ENCODE peak calls at places on chromosomes 16 and 17, in five cellular contexts. One of them, this sample, is unnamed.

GRCh38 chr17:77279448-77280303 is 138.9 kb downstream of the SEC14L1 start:
- DNase-seq in SK-N-SH: peak; percentile 44
- DNase-seq in coronary artery: no peak
- DNase-seq in AG10803: peak; percentile 28
- DNase-seq in endothelial cell: peak; percentile 36
- DNase-seq in this sample: no peak

GRCh38 chr17:61144876-61145564 is 254.6 kb upstream of the TBX2 start:
- DNase-seq in coronary artery: no peak
- DNase-seq in AG10803: no peak
- DNase-seq in endothelial cell: no peak
- DNase-seq in SK-N-SH: peak; percentile 84
- DNase-seq in this sample: no peak

GRCh38 chr16:55664786-55665407 is 9.1 kb downstream of the SLC6A2 start:
- DNase-seq in endothelial cell: no peak
- DNase-seq in SK-N-SH: no peak
- DNase-seq in AG10803: no peak
- DNase-seq in coronary artery: no peak
- DNase-seq in this sample: no peak

GRCh38 chr17:49557204-49558024 is 18.3 kb upstream of the NXPH3 start:
- DNase-seq in endothelial cell: peak; percentile 61
- DNase-seq in coronary artery: no peak
- DNase-seq in AG10803: peak; percentile 31
- DNase-seq in SK-N-SH: peak; percentile 81
- DNase-seq in this sample: no peak

GRCh38 chr17:57988301-57989010 is 402 bp upstream of the VEZF1 start:
- DNase-seq in AG10803: peak; percentile 69
- DNase-seq in coronary artery: peak; percentile 89
- DNase-seq in SK-N-SH: peak; percentile 98
- DNase-seq in endothelial cell: no peak
- DNase-seq in this sample: no peak

GRCh38 chr17:45740553-45741330 is 43.4 kb upstream of the CRHR1 start:
- DNase-seq in endothelial cell: peak; percentile 37
- DNase-seq in SK-N-SH: peak; percentile 88
- DNase-seq in coronary artery: no peak
- DNase-seq in AG10803: peak; percentile 2
- DNase-seq in this sample: no peak

GRCh38 chr17:14474591-14474990 is 173.7 kb downstream of the HS3ST3B1 start:
- DNase-seq in coronary artery: no peak
- DNase-seq in endothelial cell: no peak
- DNase-seq in SK-N-SH: no peak
- DNase-seq in AG10803: no peak
- DNase-seq in this sample: no peak

GRCh38 chr16:12157510-12158093 is 181.1 kb downstream of the SNX29 start:
- DNase-seq in AG10803: peak; percentile 82
- DNase-seq in coronary artery: no peak
- DNase-seq in SK-N-SH: no peak
- DNase-seq in endothelial cell: no peak
- DNase-seq in this sample: no peak

GRCh38 chr16:47370536-47370935 is 90.3 kb downstream of the ITFG1 start:
- DNase-seq in endothelial cell: no peak
- DNase-seq in coronary artery: no peak
- DNase-seq in SK-N-SH: no peak
- DNase-seq in AG10803: no peak
- DNase-seq in this sample: no peak

GRCh38 chr16:65327346-65327745 is 205.5 kb upstream of the CDH11 start:
- DNase-seq in coronary artery: no peak
- DNase-seq in endothelial cell: no peak
- DNase-seq in SK-N-SH: no peak
- DNase-seq in AG10803: no peak
- DNase-seq in this sample: no peak

GRCh38 chr16:77739493-77739892 is 17.2 kb downstream of the NUDT7 start:
- DNase-seq in AG10803: no peak
- DNase-seq in SK-N-SH: no peak
- DNase-seq in endothelial cell: no peak
- DNase-seq in coronary artery: no peak
- DNase-seq in this sample: no peak

GRCh38 chr16:28477311-28477920 is 5.3 kb upstream of the NPIPB7 start:
- DNase-seq in AG10803: no peak
- DNase-seq in SK-N-SH: no peak
- DNase-seq in coronary artery: no peak
- DNase-seq in endothelial cell: no peak
- DNase-seq in this sample: no peak

GRCh38 chr16:84184775-84185174 is 2.1 kb downstream of the TAF1C start:
- DNase-seq in coronary artery: peak; percentile 68
- DNase-seq in endothelial cell: no peak
- DNase-seq in AG10803: no peak
- DNase-seq in SK-N-SH: no peak
- DNase-seq in this sample: no peak

GRCh38 chr16:65624696-65625095 is 502.8 kb upstream of the CDH11 start:
- DNase-seq in AG10803: peak; percentile 88
- DNase-seq in SK-N-SH: no peak
- DNase-seq in coronary artery: no peak
- DNase-seq in endothelial cell: no peak
- DNase-seq in this sample: no peak

GRCh38 chr17:75872434-75873351 is 5.7 kb downstream of the TRIM47 start:
- DNase-seq in endothelial cell: peak; percentile 63
- DNase-seq in SK-N-SH: peak; percentile 52
- DNase-seq in coronary artery: peak; percentile 96
- DNase-seq in AG10803: peak; percentile 82
- DNase-seq in this sample: no peak

GRCh38 chr16:47143677-47144558 is at the start of gene NETO2:
- DNase-seq in AG10803: peak; percentile 42
- DNase-seq in coronary artery: no peak
- DNase-seq in SK-N-SH: peak; percentile 88
- DNase-seq in endothelial cell: peak; percentile 71
- DNase-seq in this sample: peak; percentile 60

GRCh38 chr16:79642652-79643051 is 42.1 kb upstream of the MAF start:
- DNase-seq in SK-N-SH: no peak
- DNase-seq in endothelial cell: no peak
- DNase-seq in AG10803: no peak
- DNase-seq in coronary artery: no peak
- DNase-seq in this sample: no peak

GRCh38 chr17:66677201-66677981 is 157.5 kb upstream of the CACNG5 start:
- DNase-seq in SK-N-SH: no peak
- DNase-seq in AG10803: peak; percentile 92
- DNase-seq in coronary artery: peak; percentile 21
- DNase-seq in endothelial cell: no peak
- DNase-seq in this sample: no peak

GRCh38 chr16:89729863-89730574 is 8.7 kb downstream of the ZNF276 start:
- DNase-seq in endothelial cell: no peak
- DNase-seq in SK-N-SH: no peak
- DNase-seq in AG10803: no peak
- DNase-seq in coronary artery: no peak
- DNase-seq in this sample: no peak

GRCh38 chr16:8868272-8869211 is at the start of gene CARHSP1:
- DNase-seq in SK-N-SH: peak; percentile 99
- DNase-seq in coronary artery: peak; percentile 94
- DNase-seq in AG10803: peak; percentile 83
- DNase-seq in endothelial cell: peak; percentile 81
- DNase-seq in this sample: peak; percentile 80

GRCh38 chr16:72976747-72977064 is 71.2 kb downstream of the ZFHX3 start:
- DNase-seq in endothelial cell: no peak
- DNase-seq in SK-N-SH: no peak
- DNase-seq in coronary artery: no peak
- DNase-seq in AG10803: no peak
- DNase-seq in this sample: no peak

GRCh38 chr17:42005128-42005527 is 12.1 kb downstream of the DNAJC7 start:
- DNase-seq in endothelial cell: no peak
- DNase-seq in SK-N-SH: no peak
- DNase-seq in AG10803: peak; percentile 73
- DNase-seq in coronary artery: no peak
- DNase-seq in this sample: no peak

GRCh38 chr17:52383493-52384100 is 225.1 kb upstream of the CA10 start:
- DNase-seq in coronary artery: no peak
- DNase-seq in endothelial cell: peak; percentile 63
- DNase-seq in AG10803: no peak
- DNase-seq in SK-N-SH: peak; percentile 55
- DNase-seq in this sample: peak; percentile 33

GRCh38 chr17:48510761-48511604 is 19.8 kb downstream of the HOXB1 start:
- DNase-seq in endothelial cell: no peak
- DNase-seq in coronary artery: no peak
- DNase-seq in AG10803: peak; percentile 95
- DNase-seq in SK-N-SH: no peak
- DNase-seq in this sample: no peak

GRCh38 chr17:39186481-39187002 is 10.9 kb downstream of the CACNB1 start:
- DNase-seq in endothelial cell: no peak
- DNase-seq in AG10803: no peak
- DNase-seq in coronary artery: no peak
- DNase-seq in SK-N-SH: no peak
- DNase-seq in this sample: no peak

GRCh38 chr17:17882182-17882581 is 45.4 kb upstream of the SREBF1 start:
- DNase-seq in coronary artery: no peak
- DNase-seq in AG10803: no peak
- DNase-seq in SK-N-SH: no peak
- DNase-seq in endothelial cell: no peak
- DNase-seq in this sample: no peak

GRCh38 chr17:38451840-38452529 is 23.7 kb downstream of the ARHGAP23 start:
- DNase-seq in SK-N-SH: no peak
- DNase-seq in coronary artery: no peak
- DNase-seq in AG10803: peak; percentile 94
- DNase-seq in endothelial cell: peak; percentile 65
- DNase-seq in this sample: no peak

GRCh38 chr16:22031483-22032083 is 23.7 kb downstream of the MOSMO start:
- DNase-seq in endothelial cell: no peak
- DNase-seq in coronary artery: no peak
- DNase-seq in AG10803: no peak
- DNase-seq in SK-N-SH: no peak
- DNase-seq in this sample: no peak

GRCh38 chr17:2549392-2550211 is 37.9 kb upstream of the METTL16 start:
- DNase-seq in coronary artery: no peak
- DNase-seq in endothelial cell: no peak
- DNase-seq in AG10803: no peak
- DNase-seq in SK-N-SH: no peak
- DNase-seq in this sample: no peak

GRCh38 chr17:17797119-17797809 is 39.5 kb downstream of the SREBF1 start:
- DNase-seq in AG10803: no peak
- DNase-seq in coronary artery: no peak
- DNase-seq in endothelial cell: no peak
- DNase-seq in SK-N-SH: no peak
- DNase-seq in this sample: no peak

GRCh38 chr17:8222630-8223355 is 12.4 kb upstream of the AURKB start:
- DNase-seq in SK-N-SH: peak; percentile 76
- DNase-seq in AG10803: peak; percentile 96
- DNase-seq in coronary artery: peak; percentile 98
- DNase-seq in endothelial cell: peak; percentile 91
- DNase-seq in this sample: peak; percentile 89

GRCh38 chr17:4739122-4740024 is at the start of the genes CXCL16 and ZMYND15:
- DNase-seq in AG10803: peak; percentile 27
- DNase-seq in endothelial cell: peak; percentile 31
- DNase-seq in SK-N-SH: peak; percentile 79
- DNase-seq in coronary artery: no peak
- DNase-seq in this sample: peak; percentile 51

GRCh38 chr16:84391151-84391873 is 23.0 kb downstream of the ATP2C2 start:
- DNase-seq in coronary artery: no peak
- DNase-seq in SK-N-SH: no peak
- DNase-seq in endothelial cell: no peak
- DNase-seq in AG10803: peak; percentile 49
- DNase-seq in this sample: no peak

GRCh38 chr16:56870271-56870888 is 5.4 kb downstream of the SLC12A3 start:
- DNase-seq in coronary artery: no peak
- DNase-seq in endothelial cell: no peak
- DNase-seq in AG10803: no peak
- DNase-seq in SK-N-SH: no peak
- DNase-seq in this sample: no peak

GRCh38 chr16:56866955-56867830 is 2.2 kb downstream of the SLC12A3 start:
- DNase-seq in SK-N-SH: peak; percentile 69
- DNase-seq in AG10803: peak; percentile 75
- DNase-seq in endothelial cell: peak; percentile 54
- DNase-seq in coronary artery: no peak
- DNase-seq in this sample: peak; percentile 37

GRCh38 chr16:56868175-56868574 is 3.2 kb downstream of the SLC12A3 start:
- DNase-seq in endothelial cell: no peak
- DNase-seq in coronary artery: no peak
- DNase-seq in AG10803: no peak
- DNase-seq in SK-N-SH: no peak
- DNase-seq in this sample: no peak

GRCh38 chr16:56871172-56871593 is 6.2 kb downstream of the SLC12A3 start:
- DNase-seq in endothelial cell: no peak
- DNase-seq in AG10803: peak; percentile 59
- DNase-seq in SK-N-SH: peak; percentile 50
- DNase-seq in coronary artery: no peak
- DNase-seq in this sample: no peak

DNA sequence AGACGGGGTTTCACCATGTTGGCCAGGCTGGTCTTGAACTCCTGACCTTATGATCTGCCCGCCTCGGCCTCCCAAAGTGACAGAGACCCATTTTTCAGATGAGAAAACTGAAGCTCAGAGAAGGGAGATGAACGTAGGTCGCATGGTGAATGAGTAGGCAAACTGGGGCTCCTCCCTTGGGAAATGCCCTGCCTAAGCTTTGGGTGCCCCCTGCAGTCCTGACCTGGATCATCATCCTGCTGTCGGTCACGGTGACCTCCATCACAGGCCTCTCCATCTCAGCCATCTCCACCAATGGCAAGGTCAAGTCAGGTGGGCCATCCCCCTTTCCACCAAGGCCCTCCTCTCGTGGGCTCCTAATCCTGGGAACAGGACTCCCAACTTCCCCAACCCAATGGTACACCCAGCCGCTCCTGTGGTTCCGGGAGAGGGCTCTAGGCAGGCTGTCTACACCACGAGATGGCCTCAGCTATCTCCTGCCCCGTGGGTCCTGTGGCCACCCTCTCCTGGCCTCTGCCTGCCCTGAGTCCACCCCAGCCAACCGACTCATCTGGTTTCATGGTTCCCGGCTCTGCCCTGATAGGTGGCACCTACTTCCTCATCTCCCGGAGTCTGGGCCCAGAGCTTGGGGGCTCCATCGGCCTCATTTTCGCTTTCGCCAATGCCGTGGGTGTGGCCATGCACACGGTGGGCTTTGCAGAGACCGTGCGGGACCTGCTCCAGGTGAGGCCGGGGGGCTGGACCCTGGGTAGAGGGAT is 4.7 kb downstream of the SLC12A3 start:
- DNase-seq in coronary artery: no peak
- DNase-seq in endothelial cell: peak; percentile 23
- DNase-seq in AG10803: no peak
- DNase-seq in SK-N-SH: no peak
- DNase-seq in this sample: no peak
- TF ChIP-seq CTCF in coronary artery: no peak
- TF ChIP-seq CTCF in endothelial cell: peak; percentile 13
- TF ChIP-seq CTCF in AG10803: peak; percentile 14
- TF ChIP-seq CTCF in SK-N-SH: peak; percentile 39
- TF ChIP-seq CTCF in this sample: peak; percentile 16

GRCh38 chr17:82933911-82934310 is 94.1 kb upstream of the ZNF750 start:
- DNase-seq in SK-N-SH: no peak
- DNase-seq in AG10803: no peak
- DNase-seq in coronary artery: peak; percentile 69
- DNase-seq in endothelial cell: no peak
- DNase-seq in this sample: no peak
- TF ChIP-seq CTCF in SK-N-SH: no peak
- TF ChIP-seq CTCF in AG10803: no peak
- TF ChIP-seq CTCF in coronary artery: no peak
- TF ChIP-seq CTCF in endothelial cell: no peak
- TF ChIP-seq CTCF in this sample: peak; percentile 24

GRCh38 chr16:303760-304505 is 21.0 kb downstream of the PDIA2 start:
- DNase-seq in SK-N-SH: no peak
- DNase-seq in coronary artery: no peak
- DNase-seq in endothelial cell: no peak
- DNase-seq in AG10803: peak; percentile 7
- DNase-seq in this sample: no peak
- TF ChIP-seq CTCF in SK-N-SH: no peak
- TF ChIP-seq CTCF in coronary artery: no peak
- TF ChIP-seq CTCF in endothelial cell: no peak
- TF ChIP-seq CTCF in AG10803: no peak
- TF ChIP-seq CTCF in this sample: no peak

GRCh38 chr16:70454221-70455034 is at the start of gene FCSK:
- DNase-seq in AG10803: peak; percentile 45
- DNase-seq in coronary artery: no peak
- DNase-seq in endothelial cell: peak; percentile 84
- DNase-seq in SK-N-SH: peak; percentile 91
- DNase-seq in this sample: peak; percentile 80
- TF ChIP-seq CTCF in AG10803: no peak
- TF ChIP-seq CTCF in coronary artery: no peak
- TF ChIP-seq CTCF in endothelial cell: no peak
- TF ChIP-seq CTCF in SK-N-SH: no peak
- TF ChIP-seq CTCF in this sample: peak; percentile 62

This sample was measured in progenitor cell of endocrine pancreas.